ENCODE peak calls at places on chromosome 20, in four cellular contexts. Q is AG04449, P is BE2C, W is fibroblast of the aortic adventitia. Y is an unnamed sample.

GRCh38 chr20:433300-433975 is 25.3 kb downstream of the RBCK1 start:
- DNase-seq in W (no peak), P (no peak), Q (no peak), Y (no peak)

GRCh38 chr20:37179671-37180524 is 550 bp upstream of the MROH8 start:
- DNase-seq in Q (peak), W (peak), P (no peak), Y (no peak)

GRCh38 chr20:19992996-19993908 is 23.9 kb upstream of the NAA20 start:
- DNase-seq in P (peak), Q (peak), W (peak), Y (peak)

GRCh38 chr20:11902264-11902663 is 15.4 kb upstream of the BTBD3 start:
- DNase-seq in P (no peak), Q (peak), W (no peak), Y (no peak)

GRCh38 chr20:41697861-41698559 is 79.8 kb upstream of the CHD6 start:
- DNase-seq in Q (no peak), W (peak), P (peak), Y (peak)

GRCh38 chr20:4195499-4195898 is 180.1 kb upstream of the RNF24 start:
- DNase-seq in P (peak), W (peak), Q (no peak), Y (peak)

GRCh38 chr20:11726021-11726420 is 191.7 kb upstream of the BTBD3 start:
- DNase-seq in W (no peak), Q (no peak), P (no peak), Y (no peak)

GRCh38 chr20:9112541-9113515 is 43.9 kb downstream of the PLCB4 start:
- DNase-seq in W (peak), P (no peak), Q (peak), Y (no peak)

GRCh38 chr20:15708984-15709598 is 864.2 kb downstream of the KIF16B start:
- DNase-seq in P (peak), W (no peak), Q (no peak), Y (peak)

GRCh38 chr20:46985241-46985640 is 90.6 kb downstream of the EYA2 start:
- DNase-seq in W (no peak), Q (no peak), P (no peak), Y (no peak)

GRCh38 chr20:33291830-33292355 is 8.9 kb downstream of the BPIFB1 start:
- DNase-seq in P (peak), W (peak), Q (no peak), Y (peak)

GRCh38 chr20:38833857-38834164 is 28.3 kb downstream of the PPP1R16B start:
- DNase-seq in Q (no peak), W (no peak), P (no peak), Y (no peak)

GRCh38 chr20:33423141-33423834 is 20.3 kb downstream of the SNTA1 start:
- DNase-seq in Q (peak), W (peak), P (no peak), Y (no peak)

GRCh38 chr20:53444386-53444785 is 149.3 kb downstream of the ZNF217 start:
- DNase-seq in P (no peak), W (no peak), Q (no peak), Y (no peak)

GRCh38 chr20:16974855-16975162 is 226.7 kb downstream of the OTOR start:
- DNase-seq in P (no peak), Q (no peak), W (no peak), Y (no peak)

GRCh38 chr20:47262365-47263013 is 94.0 kb downstream of the ZMYND8 start:
- DNase-seq in Q (no peak), W (no peak), P (peak), Y (no peak)

GRCh38 chr20:38040276-38040675 is 6.7 kb downstream of the RPRD1B start:
- DNase-seq in Q (no peak), W (no peak), P (no peak), Y (no peak)

GRCh38 chr20:33145521-33145920 is 22.4 kb upstream of the BPIFA2 start:
- DNase-seq in Q (no peak), W (no peak), P (no peak), Y (peak)

GRCh38 chr20:35601990-35602389 is 13.6 kb upstream of the SPAG4 start:
- DNase-seq in P (no peak), W (no peak), Q (no peak), Y (no peak)
- H3K4me3 ChIP-seq in P (peak), W (peak), Q (peak), Y (peak)

GRCh38 chr20:63174309-63175030 is 41.5 kb downstream of the YTHDF1 start:
- DNase-seq in W (no peak), Q (no peak), P (no peak), Y (no peak)
- H3K4me3 ChIP-seq in W (no peak), Q (no peak), P (no peak), Y (no peak)

GRCh38 chr20:62475819-62476073 is at the start of gene GATA5:
- DNase-seq in Q (no peak), P (no peak), W (no peak), Y (peak)

GRCh38 chr20:62477669-62478450 is 2.1 kb upstream of the GATA5 start:
- DNase-seq in W (no peak), P (no peak), Q (no peak), Y (peak)

GRCh38 chr20:62474585-62475026 is 1.2 kb downstream of the GATA5 start:
- DNase-seq in W (no peak), Q (no peak), P (no peak), Y (no peak)

GRCh38 chr20:62475027-62475818 is 572 bp downstream of the GATA5 start:
- DNase-seq in W (no peak), P (no peak), Q (no peak), Y (peak)

DNA sequence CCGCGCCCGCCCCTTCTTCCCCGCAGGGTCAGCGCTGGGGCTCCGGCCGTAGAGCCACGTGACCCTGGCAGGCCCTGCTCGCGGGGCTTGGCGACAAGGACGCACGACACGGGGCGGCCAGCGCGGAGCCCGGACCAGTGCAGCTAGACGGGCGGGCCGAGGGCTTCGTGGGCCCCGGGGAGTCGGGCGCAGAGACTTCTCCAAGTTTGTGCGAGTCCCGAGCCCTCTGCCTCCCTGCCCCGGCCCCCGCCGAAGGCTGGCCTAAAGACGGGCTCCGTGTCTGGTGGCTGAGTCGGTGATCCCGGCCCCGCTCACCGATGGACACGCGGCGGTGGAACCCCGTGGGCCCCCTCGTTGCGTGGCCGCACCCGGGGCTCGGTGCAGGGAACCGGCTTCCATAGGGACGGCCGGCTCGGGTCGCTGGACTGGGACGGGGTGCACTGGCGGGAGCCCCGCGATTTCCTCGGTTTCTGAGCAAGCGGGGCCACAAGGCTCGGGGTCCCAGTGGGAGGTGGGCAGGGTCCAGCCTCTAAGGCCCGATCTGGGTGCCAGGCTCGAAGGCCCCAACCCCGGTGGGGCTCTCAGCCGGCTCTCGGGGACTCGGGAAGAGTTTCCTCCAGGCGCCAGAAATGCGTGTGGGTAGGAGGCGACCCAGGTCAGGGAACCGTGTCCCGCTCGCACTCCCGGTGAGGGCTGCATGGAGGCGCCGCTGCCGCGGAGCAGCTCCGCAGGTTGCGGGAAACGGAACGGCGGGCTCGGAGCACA is 461 bp upstream of the GATA5 start:
- DNase-seq in P (no peak), W (no peak), Q (no peak), Y (no peak)
- H3K4me3 ChIP-seq in P (no peak), W (no peak), Q (no peak), Y (no peak)

DNA sequence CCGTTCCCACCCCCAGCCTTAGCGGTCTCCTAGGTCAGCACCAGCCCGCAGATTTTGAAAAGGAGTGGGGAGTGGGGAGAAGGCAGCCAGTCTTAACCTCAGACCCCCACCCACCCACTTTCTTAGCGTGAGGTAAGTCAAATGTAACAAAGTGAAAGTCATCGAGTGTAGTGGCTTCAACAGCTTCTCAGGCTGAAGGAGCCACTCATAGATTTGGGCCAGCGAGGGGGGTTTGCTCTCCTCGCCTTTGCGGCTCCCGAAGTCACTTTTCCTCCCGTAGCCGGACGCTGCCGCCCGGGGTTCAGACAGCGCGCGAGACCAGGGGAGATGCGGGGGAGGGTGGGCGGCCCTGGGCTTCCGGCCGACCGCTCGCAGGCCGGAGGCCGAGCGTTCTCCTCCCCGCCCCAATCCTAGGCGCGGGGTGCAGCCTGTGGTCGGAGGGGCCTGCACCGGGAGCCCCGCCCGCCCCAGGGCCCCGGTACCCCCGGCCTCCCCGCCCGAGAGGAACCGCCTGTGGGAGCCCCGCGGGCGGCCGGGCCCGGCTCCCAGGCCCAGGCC is 3.4 kb downstream of the NKX2-2 start:
- DNase-seq in P (no peak), W (no peak), Q (no peak), Y (peak)
- H3K4me3 ChIP-seq in P (no peak), W (peak), Q (peak), Y (no peak)

GRCh38 chr20:24991897-24992419 is 593 bp downstream of the APMAP start:
- DNase-seq in W (peak), P (peak), Q (no peak), Y (no peak)
- H3K4me3 ChIP-seq in W (peak), P (peak), Q (peak), Y (peak)

DNA sequence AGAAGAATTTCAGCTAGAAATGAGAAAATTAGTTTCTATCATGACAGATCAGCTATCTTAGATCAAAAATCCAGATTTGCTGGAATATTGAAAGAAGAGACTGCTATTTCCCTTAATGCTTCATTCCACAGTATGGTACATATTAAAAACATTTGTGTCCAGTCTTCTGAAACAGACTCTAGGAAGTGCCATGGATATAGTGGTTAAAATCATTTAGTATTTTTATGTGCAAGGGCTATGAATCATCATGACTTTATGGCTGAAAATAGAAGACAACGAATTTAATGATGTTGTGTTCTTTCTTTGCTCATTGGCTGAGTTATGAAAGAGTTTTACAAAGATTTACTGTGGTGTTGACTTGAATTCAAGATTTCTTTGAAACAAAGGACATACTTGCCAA is 146.6 kb downstream of the ANKRD60 start:
- DNase-seq in Q (no peak), P (no peak), W (peak), Y (no peak)
- H3K4me3 ChIP-seq in Q (no peak), P (no peak), W (no peak), Y (no peak)

GRCh38 chr20:43915209-43916072 is 789 bp downstream of the TOX2 start:
- DNase-seq in W (peak), P (no peak), Q (no peak), Y (peak)
- H3K4me3 ChIP-seq in W (peak), P (peak), Q (peak), Y (peak)

GRCh38 chr20:39865446-39865845 is 823.6 kb downstream of the MAFB start:
- DNase-seq in W (no peak), Q (no peak), P (no peak), Y (no peak)
- H3K4me3 ChIP-seq in W (no peak), Q (no peak), P (no peak), Y (no peak)

DNA sequence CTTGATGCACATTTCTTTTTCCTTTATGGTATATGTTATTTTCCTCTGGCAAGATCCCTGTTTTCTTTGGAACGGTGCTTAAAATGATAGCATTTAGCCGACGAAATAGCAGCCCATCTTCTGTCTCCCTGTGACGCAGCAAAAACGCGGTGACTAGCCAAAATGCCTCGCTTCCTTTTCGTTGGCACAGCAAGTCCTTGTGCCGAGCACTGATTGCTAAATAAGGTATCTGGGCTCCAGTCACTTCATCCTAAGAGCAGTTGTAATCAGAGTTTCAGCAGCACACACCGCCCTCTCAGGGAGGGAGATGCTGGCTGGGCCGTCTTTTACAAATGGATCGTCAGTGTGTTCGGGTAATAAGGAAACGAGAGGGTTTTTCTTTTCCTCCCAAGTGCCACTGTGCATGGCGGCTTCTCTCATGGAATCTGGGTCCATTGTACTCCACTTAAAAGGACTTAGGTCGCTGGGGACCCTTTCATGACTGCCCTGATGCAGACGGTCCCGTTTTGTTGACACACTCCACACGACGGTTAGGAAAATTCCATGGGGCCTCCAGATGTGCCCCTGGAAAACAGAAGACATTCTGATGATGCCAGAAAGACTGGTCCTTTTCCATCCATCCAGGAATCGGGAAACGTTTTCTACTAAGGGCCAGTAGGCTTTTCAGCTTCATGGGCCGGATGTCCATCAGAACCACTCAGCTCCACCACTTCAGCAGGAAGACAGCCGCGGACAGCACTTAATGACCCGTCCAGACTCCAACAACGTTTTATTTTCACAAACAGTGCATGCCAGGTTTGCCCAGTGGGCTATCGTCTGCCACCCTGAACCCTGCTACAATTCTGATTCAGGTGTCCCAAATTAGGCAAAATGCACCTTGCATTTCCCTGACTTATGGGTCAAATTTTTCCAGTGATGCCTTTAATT is 185.5 kb downstream of the CDH4 start:
- DNase-seq in W (peak), Q (peak), P (no peak), Y (peak)
- H3K4me3 ChIP-seq in W (no peak), Q (no peak), P (no peak), Y (peak)